ENCODE peak calls at places on chromosomes 1 and 21, in ten cellular contexts. R, K, M, F, J, Y, P, X, Q and W are unnamed samples. For H3K9me3, the result is how much of the 10 kb centered on the place peaks cover.

GRCh38 chr1:68217060-68217554 is 15.2 kb downstream of the WLS start:
- DNase-seq in R (no peak), K (no peak), M (no peak), F (peak), J (no peak), Y (no peak), P (no peak), X (peak), Q (no peak), W (no peak)

GRCh38 chr1:153968000-153968363 is 280 bp downstream of the CREB3L4 start:
- DNase-seq in R (peak), K (no peak), M (no peak), F (no peak), J (no peak), Y (peak), P (no peak), X (no peak), Q (peak), W (no peak)

GRCh38 chr1:99573431-99574217 is 72.3 kb upstream of the PALMD start:
- DNase-seq in R (no peak), K (no peak), M (no peak), F (no peak), J (no peak), Y (no peak), P (peak), X (no peak), Q (no peak), W (no peak)

GRCh38 chr1:11929849-11930248 is 3.6 kb upstream of the KIAA2013 start:
- DNase-seq in R (peak), K (no peak), M (no peak), F (no peak), J (peak), Y (peak), P (peak), X (no peak), Q (no peak), W (no peak)

GRCh38 chr1:111142358-111142975 is 2.4 kb downstream of the CEPT1 start:
- DNase-seq in R (no peak), K (no peak), M (no peak), F (no peak), J (no peak), Y (no peak), P (no peak), X (peak), Q (no peak), W (no peak)

GRCh38 chr21:39954570-39954969 is 87.3 kb downstream of the PCP4 start:
- DNase-seq in R (no peak), K (no peak), M (no peak), F (no peak), J (no peak), Y (no peak), P (no peak), X (no peak), Q (no peak), W (no peak)

GRCh38 chr1:201595381-201595780 is 56.5 kb downstream of the NAV1 start:
- DNase-seq in R (no peak), K (no peak), M (no peak), F (no peak), J (no peak), Y (peak), P (no peak), X (no peak), Q (no peak), W (no peak)

GRCh38 chr1:226420328-226420727 is 12.4 kb upstream of the PARP1 start:
- DNase-seq in R (no peak), K (no peak), M (no peak), F (no peak), J (no peak), Y (no peak), P (no peak), X (no peak), Q (no peak), W (no peak)

GRCh38 chr1:234271243-234271606 is 102.0 kb upstream of the COA6 start:
- DNase-seq in R (no peak), K (no peak), M (no peak), F (no peak), J (no peak), Y (no peak), P (no peak), X (no peak), Q (no peak), W (no peak)

GRCh38 chr1:58575831-58576726 is 973 bp downstream of the TACSTD2 start:
- DNase-seq in R (peak), K (no peak), M (no peak), F (no peak), J (no peak), Y (no peak), P (no peak), X (no peak), Q (peak), W (no peak)

GRCh38 chr1:150981805-150982712 is at the start of gene ANXA9:
- DNase-seq in R (peak), K (no peak), M (no peak), F (no peak), J (no peak), Y (no peak), P (no peak), X (no peak), Q (peak), W (no peak)

GRCh38 chr1:98045211-98046030 is 124.6 kb upstream of the DPYD start:
- DNase-seq in R (no peak), K (no peak), M (no peak), F (no peak), J (peak), Y (no peak), P (no peak), X (peak), Q (no peak), W (peak)

GRCh38 chr1:207822602-207823451 is 71.0 kb downstream of the CD46 start:
- DNase-seq in R (peak), K (no peak), M (no peak), F (no peak), J (peak), Y (peak), P (peak), X (peak), Q (peak), W (no peak)

GRCh38 chr21:33974513-33975468 is 59.2 kb upstream of the ATP5PO start:
- DNase-seq in R (no peak), K (no peak), M (no peak), F (no peak), J (no peak), Y (no peak), P (no peak), X (no peak), Q (no peak), W (peak)

GRCh38 chr1:20359451-20360330 is 69.0 kb downstream of the VWA5B1 start:
- DNase-seq in R (no peak), K (peak), M (no peak), F (no peak), J (no peak), Y (no peak), P (no peak), X (no peak), Q (peak), W (no peak)

GRCh38 chr1:3097861-3098260 is 28.9 kb downstream of the PRDM16 start:
- DNase-seq in R (no peak), K (no peak), M (no peak), F (no peak), J (peak), Y (no peak), P (peak), X (no peak), Q (no peak), W (no peak)

DNA sequence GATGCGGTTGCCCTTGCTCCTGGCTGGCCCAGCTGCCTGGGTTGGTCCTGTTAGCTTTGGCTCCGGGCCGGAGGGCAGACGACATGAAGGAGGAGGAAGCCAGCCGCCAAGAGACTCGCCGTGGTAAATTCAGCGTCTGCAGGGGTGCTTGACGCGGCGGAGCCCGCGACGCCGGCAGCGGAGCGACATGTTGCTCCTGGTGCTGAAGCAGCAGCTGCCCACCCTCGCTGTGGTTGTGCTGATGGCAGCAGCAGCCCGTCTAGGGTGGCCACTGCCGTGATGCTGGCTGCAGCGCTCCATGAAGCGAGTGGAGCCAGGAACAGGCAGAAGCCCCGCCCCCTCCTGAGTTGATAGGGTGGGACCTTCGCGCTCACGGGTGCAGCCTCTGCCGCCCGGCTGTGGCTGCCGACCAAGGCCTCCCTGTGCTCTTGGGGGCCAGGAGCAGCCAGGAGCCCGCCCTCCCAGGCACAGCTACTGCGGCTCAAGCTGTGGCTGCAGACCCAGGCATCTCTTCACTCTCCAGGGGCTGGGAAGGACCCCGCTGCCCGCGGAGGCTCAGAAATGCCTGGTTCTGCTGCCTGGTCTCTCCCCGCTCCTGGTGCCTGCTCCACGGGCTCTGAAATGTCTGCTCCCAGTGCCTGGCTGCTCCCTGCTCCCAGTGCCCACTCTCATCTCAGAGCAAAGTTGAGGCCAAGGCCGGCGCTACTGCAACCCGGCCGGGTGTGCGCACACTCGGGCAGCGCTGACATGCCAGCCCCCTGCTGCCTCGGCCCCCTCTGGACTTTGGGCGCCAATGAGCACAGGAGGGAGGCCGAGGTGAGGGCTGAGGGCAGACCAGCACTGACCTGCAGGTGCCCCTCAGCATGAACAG is 4.4 kb upstream of the ZNF692 start:
- DNase-seq in R (peak), K (no peak), M (no peak), F (peak), J (peak), Y (peak), P (peak), X (peak), Q (peak), W (peak)
- H3K27ac ChIP-seq in R (peak), K (no peak), M (no peak), F (no peak), J (peak), Y (peak), P (peak), X (no peak), Q (no peak), W (no peak)

DNA sequence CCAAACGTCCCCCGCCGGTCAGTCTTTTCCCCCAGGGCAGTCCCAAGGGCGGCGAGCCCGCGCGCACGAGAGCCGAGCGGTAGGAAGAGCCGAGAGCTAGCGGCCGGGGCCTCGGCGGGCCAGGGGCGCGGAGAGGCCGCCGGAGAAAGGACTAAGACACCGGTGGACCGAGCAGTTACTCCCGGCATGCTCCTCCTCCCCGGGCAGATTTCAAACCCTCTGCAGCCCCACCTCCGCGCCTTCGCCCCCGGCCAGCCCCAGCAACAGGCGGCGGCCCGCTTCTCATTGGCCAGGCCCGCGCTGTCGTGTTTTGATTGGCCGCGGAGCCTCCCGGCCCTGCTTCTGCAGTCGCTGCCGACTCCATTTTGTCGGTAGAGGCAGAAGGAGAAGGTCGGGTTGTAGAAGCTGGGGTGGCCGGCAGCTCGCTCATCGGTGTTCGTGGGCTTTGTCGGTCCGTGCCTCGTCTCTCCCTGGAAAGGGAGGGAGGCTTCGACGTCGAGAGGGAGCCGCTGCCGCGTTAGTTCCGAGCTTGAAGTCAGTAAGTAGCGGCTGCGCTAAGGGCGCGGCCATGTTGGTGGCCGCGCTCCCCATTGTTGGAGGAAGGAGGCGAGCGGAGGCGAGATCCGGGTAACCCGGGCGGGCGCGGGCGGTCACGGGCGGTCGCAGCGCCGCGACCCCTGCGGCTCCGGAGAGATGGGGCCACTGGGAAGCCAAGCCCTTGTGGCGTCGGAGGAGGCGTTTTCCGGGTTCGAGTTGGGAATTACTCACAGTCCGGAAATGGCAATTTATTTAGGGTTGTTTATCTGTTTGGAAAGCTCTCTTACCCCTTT is at the start of gene PNRC2:
- DNase-seq in R (peak), K (peak), M (peak), F (peak), J (peak), Y (peak), P (peak), X (peak), Q (peak), W (peak)
- H3K4me3 ChIP-seq in R (peak), K (peak), M (peak), F (peak), J (peak), Y (peak), P (peak), X (peak), Q (peak), W (peak)

DNA sequence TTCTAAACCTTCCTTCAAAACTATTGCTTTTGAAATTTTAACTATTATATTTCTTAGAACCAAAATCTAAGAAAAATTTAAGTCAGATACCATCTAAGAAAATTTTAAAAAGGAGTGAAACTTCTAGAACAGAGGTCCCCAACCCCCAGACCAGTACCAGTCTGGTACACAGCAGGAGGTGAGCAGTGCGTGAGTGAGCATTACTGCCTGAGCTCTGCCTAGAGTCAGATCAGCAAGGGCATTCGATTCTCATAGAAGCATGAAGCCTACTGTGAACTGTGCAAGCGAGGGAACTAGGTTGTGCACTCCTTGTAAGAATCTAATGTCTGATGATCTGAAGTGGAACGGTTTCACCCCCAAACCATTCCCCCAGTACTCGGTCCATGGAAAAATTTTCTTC is 106.7 kb downstream of the VAV3 start:
- DNase-seq in R (no peak), K (no peak), M (no peak), F (no peak), J (no peak), Y (no peak), P (no peak), X (peak), Q (no peak), W (no peak)
- H3K9me3 ChIP-seq in R (under half), K (under half), M (under half), F (under half), J (under half), Y (under half), P (under half), X (under half), Q (under half), W (under half)

DNA sequence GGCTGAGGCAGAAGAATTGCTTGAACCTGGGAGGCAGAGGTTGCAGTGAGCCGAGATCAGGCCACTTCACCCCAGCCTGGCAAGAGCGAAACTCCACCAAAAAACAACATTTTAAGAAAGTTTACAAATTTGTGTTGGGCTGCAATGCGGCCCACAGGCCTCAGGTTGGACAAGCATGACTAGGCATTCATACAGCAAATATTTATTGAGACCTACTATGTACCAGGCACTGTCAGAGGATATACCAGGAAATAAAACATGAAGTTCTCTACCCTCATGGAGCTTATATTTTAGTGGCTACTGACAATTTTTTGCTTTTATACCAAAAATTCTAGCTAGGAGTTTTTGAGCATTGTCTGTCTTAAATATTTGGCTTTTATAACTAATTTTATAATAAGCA is 23.7 kb downstream of the GNB1 start:
- DNase-seq in R (no peak), K (no peak), M (no peak), F (no peak), J (no peak), Y (no peak), P (no peak), X (no peak), Q (no peak), W (no peak)
- H3K27ac ChIP-seq in R (no peak), K (no peak), M (no peak), F (no peak), J (no peak), Y (no peak), P (no peak), X (no peak), Q (no peak), W (no peak)

GRCh38 chr1:15094719-15095491 is 58.6 kb upstream of the TMEM51 start:
- DNase-seq in R (no peak), K (no peak), M (no peak), F (no peak), J (no peak), Y (no peak), P (no peak), X (no peak), Q (no peak), W (no peak)
- H3K4me3 ChIP-seq in R (no peak), K (no peak), M (no peak), F (no peak), J (no peak), Y (no peak), P (no peak), X (no peak), Q (no peak), W (no peak)

DNA sequence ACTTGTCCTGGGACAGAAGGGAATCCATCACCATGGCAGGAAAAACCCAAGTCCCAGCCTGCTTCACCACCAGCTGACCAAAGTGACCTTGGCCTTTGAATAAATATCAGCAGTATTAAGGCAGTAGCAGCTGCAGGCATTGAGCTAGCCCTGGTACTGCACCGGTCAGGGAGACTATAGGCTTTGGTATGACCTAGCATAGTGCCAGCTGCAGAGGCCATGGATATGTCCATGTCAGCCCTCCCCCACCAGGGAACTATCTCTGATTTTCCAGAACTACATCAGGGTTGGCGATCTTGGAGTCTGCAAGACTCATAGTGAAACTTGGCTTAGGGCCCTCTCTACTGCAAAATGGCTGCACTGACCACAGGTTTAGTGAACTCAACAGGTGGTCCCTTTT is 49.2 kb upstream of the FAM20B start:
- DNase-seq in R (no peak), K (no peak), M (no peak), F (no peak), J (no peak), Y (no peak), P (no peak), X (no peak), Q (no peak), W (no peak)
- H3K9me3 ChIP-seq in R (under half), K (under half), M (under half), F (under half), J (half or more), Y (under half), P (half or more), X (under half), Q (under half), W (under half)

DNA sequence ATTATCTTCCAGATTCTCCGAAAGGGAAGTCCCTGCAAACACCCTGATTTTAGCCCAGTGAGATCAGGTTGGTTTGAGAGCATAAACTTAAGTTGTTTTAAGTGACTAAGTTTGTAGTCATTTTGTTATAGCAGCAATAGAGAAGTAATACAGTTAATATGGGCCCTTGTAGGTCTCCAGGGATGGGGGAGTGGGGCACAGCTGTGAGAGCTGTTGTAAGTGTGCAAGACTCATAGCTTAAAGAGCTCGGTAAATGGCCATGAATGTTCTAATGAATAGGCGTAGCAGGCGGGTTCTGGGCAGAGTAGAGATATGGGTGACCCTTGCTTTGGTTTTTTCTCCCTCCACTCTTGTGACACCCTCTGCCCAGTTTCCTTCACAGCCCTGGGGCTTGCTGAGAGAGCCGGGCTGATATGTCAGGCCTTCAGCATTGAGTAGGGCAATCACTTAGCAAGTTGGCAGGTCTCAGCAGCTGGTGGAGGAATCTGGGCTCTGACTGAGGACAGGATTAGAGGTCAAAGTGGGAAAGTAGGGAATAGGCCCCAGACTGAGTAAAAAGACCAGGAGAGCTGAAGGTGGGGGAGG is 16.0 kb upstream of the ID3 start:
- DNase-seq in R (no peak), K (no peak), M (no peak), F (no peak), J (no peak), Y (no peak), P (no peak), X (no peak), Q (no peak), W (no peak)
- H3K27ac ChIP-seq in R (no peak), K (no peak), M (no peak), F (no peak), J (peak), Y (peak), P (peak), X (no peak), Q (peak), W (no peak)